ENCODE peak calls at places on chromosome 19, in seven cellular contexts. C is amygdala; A is neural crest cell; L is activated CD4-positive, alpha-beta T cell treated with anti-CD3 and anti-CD28 coated beads, Interleukin-2, amount 50 U/mL, for 48 hours; X is NCI-H2171 treated with DMSO at 0.1 percent for 48 hours; Q is astrocyte of the hippocampus; W is BE2C. Y is an unnamed sample.

GRCh38 chr19:28633223-28634030 is 579.5 kb downstream of the UQCRFS1 start:
- DNase-seq in C (no peak), A (peak), L (peak), X (peak), Q (peak), W (peak), Y (peak)

GRCh38 chr19:41218249-41218614 is 791 bp upstream of the AXL start:
- DNase-seq in C (no peak), A (no peak), L (no peak), X (no peak), Q (no peak), W (no peak), Y (no peak)

GRCh38 chr19:37413243-37414084 is 42.6 kb downstream of the ZNF527 start:
- DNase-seq in C (no peak), A (no peak), L (no peak), X (no peak), Q (peak), W (no peak), Y (no peak)

GRCh38 chr19:32497386-32497785 is 83.6 kb upstream of the PDCD5 start:
- DNase-seq in C (no peak), A (no peak), L (no peak), X (no peak), Q (no peak), W (no peak), Y (no peak)

GRCh38 chr19:33374406-33374703 is 846 bp downstream of the CEBPG start:
- DNase-seq in C (no peak), A (no peak), L (peak), X (peak), Q (peak), W (peak), Y (no peak)

GRCh38 chr19:40231544-40232424 is 5.3 kb upstream of the CCNP start:
- DNase-seq in C (no peak), A (no peak), L (no peak), X (no peak), Q (no peak), W (no peak), Y (no peak)

GRCh38 chr19:39927524-39928356 is 6.7 kb downstream of the FCGBP start:
- DNase-seq in C (no peak), A (no peak), L (no peak), X (no peak), Q (no peak), W (no peak), Y (no peak)

GRCh38 chr19:34254552-34255432 is at the start of gene GARRE1:
- DNase-seq in C (no peak), A (peak), L (peak), X (peak), Q (peak), W (peak), Y (peak)

GRCh38 chr19:12913011-12913561 is 6.0 kb downstream of the SYCE2 start:
- DNase-seq in C (peak), A (no peak), L (no peak), X (peak), Q (peak), W (peak), Y (no peak)

GRCh38 chr19:6509118-6509971 is 7.2 kb upstream of the TUBB4A start:
- DNase-seq in C (peak), A (no peak), L (no peak), X (no peak), Q (no peak), W (no peak), Y (no peak)

GRCh38 chr19:55369651-55370304 is 485 bp downstream of the IL11 start:
- DNase-seq in C (no peak), A (peak), L (peak), X (peak), Q (peak), W (peak), Y (peak)

GRCh38 chr19:5698635-5699422 is 8.7 kb downstream of the RPL36 start:
- DNase-seq in C (no peak), A (no peak), L (no peak), X (no peak), Q (no peak), W (no peak), Y (no peak)

GRCh38 chr19:6551607-6552450 is 21.0 kb downstream of the TNFSF9 start:
- DNase-seq in C (no peak), A (peak), L (peak), X (no peak), Q (no peak), W (peak), Y (no peak)

GRCh38 chr19:7883796-7884570 is 4.3 kb upstream of the LRRC8E start:
- DNase-seq in C (no peak), A (no peak), L (no peak), X (no peak), Q (no peak), W (no peak), Y (no peak)

GRCh38 chr19:543912-544608 is at the start of gene GZMM:
- DNase-seq in C (no peak), A (no peak), L (peak), X (no peak), Q (no peak), W (no peak), Y (no peak)

GRCh38 chr19:46882034-46882433 is 21.2 kb downstream of the ARHGAP35 start:
- DNase-seq in C (no peak), A (no peak), L (no peak), X (no peak), Q (no peak), W (no peak), Y (no peak)

GRCh38 chr19:6230991-6231448 is 48.8 kb downstream of the MLLT1 start:
- DNase-seq in C (no peak), A (no peak), L (no peak), X (no peak), Q (no peak), W (no peak), Y (no peak)

GRCh38 chr19:1853295-1854031 is 5.2 kb upstream of the REXO1 start:
- DNase-seq in C (peak), A (peak), L (peak), X (peak), Q (peak), W (peak), Y (peak)

GRCh38 chr19:18649371-18650047 is 12.7 kb downstream of the KLHL26 start:
- DNase-seq in C (peak), A (peak), L (no peak), X (no peak), Q (peak), W (peak), Y (no peak)

GRCh38 chr19:48935864-48936263 is 2.4 kb downstream of the DHDH start:
- DNase-seq in C (no peak), A (no peak), L (no peak), X (no peak), Q (no peak), W (no peak), Y (no peak)

GRCh38 chr19:50669319-50670101 is 20.3 kb downstream of the C19orf81 start:
- DNase-seq in C (peak), A (peak), L (peak), X (no peak), Q (peak), W (peak), Y (no peak)

GRCh38 chr19:33438016-33438671 is 64.6 kb downstream of the CEBPG start:
- DNase-seq in C (peak), A (no peak), L (no peak), X (no peak), Q (peak), W (peak), Y (peak)

GRCh38 chr19:17205237-17206140 is 9.7 kb upstream of the USE1 start:
- DNase-seq in C (no peak), A (peak), L (peak), X (no peak), Q (peak), W (peak), Y (peak)

GRCh38 chr19:20038358-20039202 is 725 bp downstream of the ZNF682 start:
- DNase-seq in C (no peak), A (no peak), L (no peak), X (no peak), Q (no peak), W (no peak), Y (no peak)

GRCh38 chr19:33693678-33694077 is 71.9 kb downstream of the CHST8 start:
- DNase-seq in C (no peak), A (no peak), L (no peak), X (no peak), Q (no peak), W (no peak), Y (no peak)

GRCh38 chr19:1811472-1811894 is 593 bp downstream of the ATP8B3 start:
- DNase-seq in C (no peak), A (no peak), L (peak), X (no peak), Q (peak), W (peak), Y (no peak)

GRCh38 chr19:50266896-50267295 is 62.3 kb downstream of the KCNC3 start:
- DNase-seq in C (no peak), A (no peak), L (peak), X (no peak), Q (no peak), W (no peak), Y (no peak)

Y was measured in endothelial cell.